ENCODE peak calls at places on chromosomes 3 and 15, in six cellular contexts. U is Kasumi-1, A is endothelial cell, T is breast epithelium, O is activated T-cell treated with anti-CD3 and anti-CD28 coated beads for 24 hours, N is body of pancreas. V is an unnamed sample.

GRCh38 chr3:57992430-57993213 is 15.6 kb upstream of the FLNB start:
- DNase-seq in U (no peak), A (no peak), T (no peak), O (no peak), N (no peak), V (no peak)

GRCh38 chr3:163622384-163622783 is 1455.9 kb downstream of the SI start:
- DNase-seq in U (no peak), A (peak), T (no peak), O (no peak), N (no peak), V (no peak)

GRCh38 chr3:156511987-156512677 is 42.8 kb downstream of the SSR3 start:
- DNase-seq in U (no peak), A (no peak), T (no peak), O (no peak), N (no peak), V (no peak)

GRCh38 chr3:46017720-46018119 is 9.6 kb downstream of the XCR1 start:
- DNase-seq in U (no peak), A (no peak), T (no peak), O (no peak), N (no peak), V (peak)

GRCh38 chr3:64815691-64816225 is 128.0 kb upstream of the ADAMTS9 start:
- DNase-seq in U (peak), A (no peak), T (no peak), O (no peak), N (no peak), V (no peak)

GRCh38 chr15:99006904-99007495 is 592 bp downstream of the PGPEP1L start:
- DNase-seq in U (no peak), A (no peak), T (no peak), O (no peak), N (no peak), V (no peak)

GRCh38 chr3:147364771-147365170 is 41.6 kb downstream of the ZIC4 start:
- DNase-seq in U (no peak), A (no peak), T (no peak), O (no peak), N (no peak), V (no peak)

GRCh38 chr3:98985406-98985805 is 83.9 kb upstream of the DCBLD2 start:
- DNase-seq in U (no peak), A (no peak), T (no peak), O (no peak), N (no peak), V (peak)

GRCh38 chr3:120160050-120160449 is 65.8 kb upstream of the GSK3B start:
- DNase-seq in U (no peak), A (no peak), T (peak), O (no peak), N (peak), V (peak)

GRCh38 chr3:152472606-152472954 is 203.9 kb downstream of the MBNL1 start:
- DNase-seq in U (no peak), A (no peak), T (no peak), O (no peak), N (no peak), V (no peak)

GRCh38 chr3:160739079-160739478 is 17.0 kb upstream of the PPM1L start:
- DNase-seq in U (no peak), A (no peak), T (no peak), O (no peak), N (peak), V (no peak)

GRCh38 chr3:120451670-120452220 is 953 bp upstream of the FSTL1 start:
- DNase-seq in U (no peak), A (no peak), T (no peak), O (no peak), N (no peak), V (no peak)

GRCh38 chr3:10454907-10455306 is 50.5 kb downstream of the ATP2B2 start:
- DNase-seq in U (no peak), A (no peak), T (no peak), O (no peak), N (no peak), V (no peak)

GRCh38 chr3:194727435-194728128 is 41.9 kb downstream of the FAM43A start:
- DNase-seq in U (no peak), A (no peak), T (no peak), O (no peak), N (no peak), V (peak)

GRCh38 chr15:27956285-27956684 is 142.8 kb downstream of the OCA2 start:
- DNase-seq in U (no peak), A (no peak), T (no peak), O (no peak), N (no peak), V (no peak)

GRCh38 chr15:89119489-89120478 is 31.5 kb downstream of the ABHD2 start:
- DNase-seq in U (no peak), A (no peak), T (no peak), O (no peak), N (peak), V (peak)

GRCh38 chr3:111768571-111769100 is 90.4 kb upstream of the PHLDB2 start:
- DNase-seq in U (no peak), A (no peak), T (peak), O (no peak), N (no peak), V (peak)

GRCh38 chr3:157436583-157437300 is at the start of gene PTX3:
- DNase-seq in U (peak), A (peak), T (peak), O (no peak), N (peak), V (peak)

GRCh38 chr15:53586815-53587214 is 172.6 kb downstream of the WDR72 start:
- DNase-seq in U (peak), A (peak), T (no peak), O (no peak), N (peak), V (peak)

GRCh38 chr15:90004671-90005070 is 3.5 kb downstream of the ZNF710 start:
- DNase-seq in U (peak), A (no peak), T (no peak), O (peak), N (peak), V (peak)

V was measured in fibroblast of lung.